ENCODE peak calls at places on chromosomes 2 and 18, in four cellular contexts. S, P, Z and Y are unnamed samples.

GRCh38 chr2:164388511-164388910 is 232.8 kb downstream of the GRB14 start:
- DNase-seq in P (no peak), S (no peak), Z (peak), Y (no peak)

GRCh38 chr2:201795608-201796477 is 10.5 kb upstream of the CDK15 start:
- DNase-seq in Z (peak), S (no peak), P (peak), Y (no peak)

GRCh38 chr2:159185401-159186130 is 100.9 kb downstream of the WDSUB1 start:
- DNase-seq in S (no peak), Z (peak), P (peak), Y (peak)

GRCh38 chr2:96156926-96157648 is 11.8 kb upstream of the DUSP2 start:
- DNase-seq in Z (no peak), P (no peak), S (no peak), Y (no peak)

GRCh38 chr18:12253517-12254136 is 534 bp upstream of the CIDEA start:
- DNase-seq in P (no peak), S (peak), Z (no peak), Y (no peak)

GRCh38 chr2:156541706-156542105 is 105.5 kb downstream of the GPD2 start:
- DNase-seq in Z (no peak), P (no peak), S (no peak), Y (no peak)

GRCh38 chr2:226758886-226759660 is 40.5 kb downstream of the IRS1 start:
- DNase-seq in P (no peak), S (no peak), Z (peak), Y (no peak)

GRCh38 chr2:215594766-215595165 is 158.9 kb upstream of the FN1 start:
- DNase-seq in P (no peak), S (no peak), Z (peak), Y (no peak)

GRCh38 chr2:39913648-39914456 is 134.8 kb upstream of the THUMPD2 start:
- DNase-seq in Z (peak), P (peak), S (no peak), Y (peak)

GRCh38 chr2:48824116-48824515 is 68.6 kb upstream of the LHCGR start:
- DNase-seq in S (no peak), Z (no peak), P (no peak), Y (no peak)

GRCh38 chr2:170039401-170040172 is 138.4 kb upstream of the MYO3B start:
- DNase-seq in S (no peak), P (no peak), Z (no peak), Y (no peak)

GRCh38 chr2:196591004-196591403 is 48.5 kb upstream of the CCDC150 start:
- DNase-seq in S (no peak), P (no peak), Z (no peak), Y (no peak)

GRCh38 chr2:196594158-196594557 is 45.4 kb upstream of the CCDC150 start:
- DNase-seq in P (no peak), Z (no peak), S (no peak), Y (no peak)

GRCh38 chr2:196592331-196592911 is 47.1 kb upstream of the CCDC150 start:
- DNase-seq in Z (peak), P (no peak), S (no peak), Y (no peak)

GRCh38 chr2:196591621-196592022 is 47.9 kb upstream of the CCDC150 start:
- DNase-seq in Z (no peak), S (no peak), P (peak), Y (no peak)

DNA sequence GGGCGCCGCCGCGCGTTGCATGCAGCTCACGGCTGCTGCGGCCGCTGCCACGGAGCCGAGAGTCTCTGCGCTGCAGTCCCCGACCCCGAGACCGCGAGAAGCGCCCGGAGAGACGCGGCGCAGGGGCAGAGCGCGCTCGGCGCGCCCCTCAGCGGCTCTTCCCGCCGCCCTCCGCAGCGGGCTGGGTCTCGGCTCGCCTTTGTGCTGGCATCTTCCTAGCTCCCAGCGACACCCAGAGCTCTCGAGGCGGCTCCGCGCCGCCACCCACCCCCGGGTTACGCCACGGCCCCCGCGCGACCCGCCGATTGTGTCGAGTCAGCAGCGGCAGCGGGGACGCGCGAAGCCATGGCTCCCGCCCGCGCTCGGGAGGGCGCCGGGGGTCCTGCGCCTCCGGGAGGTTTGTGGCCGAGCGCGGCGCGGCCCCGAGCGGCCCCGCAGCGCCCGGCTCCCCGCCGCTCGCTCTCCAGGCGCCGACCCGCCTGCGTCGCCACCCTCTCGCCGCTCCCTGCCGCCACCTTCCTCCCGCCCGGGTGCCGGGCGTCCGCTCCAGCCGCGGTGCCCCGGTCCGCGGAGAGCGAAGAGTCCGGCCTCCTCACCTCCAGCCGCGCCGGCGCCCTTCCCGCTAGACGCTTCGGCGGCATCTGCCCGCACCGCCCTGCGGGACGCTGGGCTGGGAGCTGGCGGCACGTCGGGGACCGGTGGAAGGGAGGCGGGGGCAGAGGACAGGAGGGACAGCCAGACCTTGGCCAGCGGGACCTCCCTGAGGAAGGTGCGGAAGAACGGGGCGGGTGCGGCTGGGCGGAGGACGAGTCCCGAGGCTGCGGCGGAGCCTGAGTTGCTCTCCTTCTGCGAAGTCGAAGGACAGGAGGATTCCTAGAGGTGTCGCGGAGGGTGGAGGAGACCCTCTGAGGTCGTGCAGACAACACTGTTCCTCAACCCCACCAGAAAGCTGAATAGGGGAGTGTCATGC is 46.3 kb upstream of the CCDC150 start:
- DNase-seq in P (peak), Z (peak), S (peak), Y (no peak)
- H3K4me3 ChIP-seq in P (peak), Z (peak), S (peak), Y (peak)

GRCh38 chr2:88692187-88692586 is 714 bp downstream of the RPIA start:
- DNase-seq in S (peak), P (peak), Z (peak), Y (no peak)

GRCh38 chr2:88691339-88692183 is at the start of gene RPIA:
- DNase-seq in P (peak), S (peak), Z (peak), Y (peak)

GRCh38 chr2:88687384-88687783 is 4.1 kb upstream of the RPIA start:
- DNase-seq in S (no peak), P (no peak), Z (no peak), Y (no peak)

GRCh38 chr2:88694015-88694414 is 2.5 kb downstream of the RPIA start:
- DNase-seq in P (no peak), Z (no peak), S (no peak), Y (no peak)

DNA sequence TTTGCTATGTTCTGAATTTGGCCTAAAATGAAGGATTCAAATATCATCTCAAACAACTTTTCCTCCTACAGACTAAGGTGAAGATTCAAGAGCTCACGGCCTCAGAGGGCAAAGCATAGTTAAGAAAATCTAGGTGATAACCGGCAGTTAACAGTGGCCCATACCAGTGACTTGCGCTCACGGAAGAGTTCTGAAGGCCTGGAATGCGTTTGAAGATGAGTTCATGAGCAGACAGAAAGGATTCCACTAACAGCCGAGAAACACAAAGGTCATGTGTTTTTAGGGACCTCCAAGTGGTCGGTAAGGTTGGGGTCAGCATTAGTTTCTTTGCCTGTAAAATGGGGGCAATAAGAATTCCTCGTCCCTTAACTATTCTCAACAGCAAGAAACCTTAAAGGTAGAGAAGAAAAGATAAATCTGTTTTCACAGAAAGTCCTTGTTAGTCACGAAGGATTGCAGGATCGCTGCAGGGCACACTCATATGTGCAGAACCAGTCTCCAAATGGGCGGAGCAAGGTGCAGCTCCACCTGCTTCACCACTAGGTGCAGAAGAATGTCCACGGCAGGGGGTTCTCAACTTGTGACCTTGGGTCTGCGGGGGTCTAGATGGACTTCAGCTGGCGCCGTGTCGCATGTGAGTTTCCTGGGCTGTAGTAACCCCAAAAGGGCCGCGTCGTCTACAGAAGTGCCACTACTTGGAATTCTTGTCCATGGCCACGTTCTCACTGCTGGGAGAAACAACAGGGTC is 708 bp upstream of the RPIA start:
- DNase-seq in P (peak), S (no peak), Z (no peak), Y (peak)
- TF ChIP-seq CTCF in P (peak), S (peak), Z (peak), Y (peak)

GRCh38 chr2:167147254-167147941 is 259.1 kb downstream of the XIRP2 start:
- DNase-seq in P (no peak), S (no peak), Z (no peak), Y (no peak)
- H3K4me3 ChIP-seq in P (no peak), S (no peak), Z (no peak), Y (no peak)

GRCh38 chr2:199596549-199596948 is 138.8 kb upstream of the SATB2 start:
- DNase-seq in P (no peak), S (no peak), Z (no peak), Y (no peak)
- TF ChIP-seq CTCF in P (peak), S (no peak), Z (peak), Y (peak)

GRCh38 chr2:216622526-216622925 is 10.7 kb upstream of the IGFBP2 start:
- DNase-seq in Z (no peak), S (peak), P (no peak), Y (no peak)
- H3K4me3 ChIP-seq in Z (no peak), S (no peak), P (no peak), Y (no peak)

GRCh38 chr2:86621290-86621943 is 2.2 kb downstream of the RNF103 start:
- DNase-seq in Z (peak), P (no peak), S (no peak), Y (no peak)
- TF ChIP-seq CTCF in Z (peak), P (no peak), S (no peak), Y (peak)

GRCh38 chr2:77520981-77521380 is 1.2 kb downstream of the LRRTM4 start:
- DNase-seq in S (no peak), P (peak), Z (no peak), Y (no peak)
- H3K4me3 ChIP-seq in S (no peak), P (peak), Z (no peak), Y (no peak)

GRCh38 chr2:193900292-193900691 is 1705.6 kb upstream of the TMEFF2 start:
- DNase-seq in P (no peak), S (no peak), Z (no peak), Y (no peak)

GRCh38 chr2:193891021-193891420 is 1696.3 kb upstream of the TMEFF2 start:
- DNase-seq in P (no peak), Z (no peak), S (no peak), Y (no peak)

GRCh38 chr2:193894090-193894489 is 1699.4 kb upstream of the TMEFF2 start:
- DNase-seq in P (no peak), S (no peak), Z (no peak), Y (no peak)

DNA sequence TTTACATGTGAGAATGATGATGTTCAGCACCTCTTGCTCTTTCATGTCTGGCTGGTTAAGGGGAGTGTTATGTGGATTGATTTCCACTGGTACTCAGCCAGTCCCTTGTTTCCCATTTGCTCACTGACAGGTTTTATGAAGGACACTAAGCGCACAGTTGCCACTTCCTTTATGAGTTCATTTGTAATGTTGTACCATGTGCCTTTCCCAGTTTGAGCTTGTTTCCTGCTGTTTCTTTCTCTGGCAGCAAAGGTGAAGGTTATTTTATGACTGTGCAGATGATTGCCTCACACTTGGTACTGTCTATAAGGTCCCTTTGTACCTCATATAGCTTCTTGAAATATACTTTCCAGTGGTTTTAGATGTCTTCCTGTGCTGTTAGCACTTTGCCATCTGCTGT is 1700.5 kb upstream of the TMEFF2 start:
- DNase-seq in Z (no peak), P (no peak), S (no peak), Y (no peak)
- TF ChIP-seq CTCF in Z (no peak), P (no peak), S (no peak), Y (no peak)

DNA sequence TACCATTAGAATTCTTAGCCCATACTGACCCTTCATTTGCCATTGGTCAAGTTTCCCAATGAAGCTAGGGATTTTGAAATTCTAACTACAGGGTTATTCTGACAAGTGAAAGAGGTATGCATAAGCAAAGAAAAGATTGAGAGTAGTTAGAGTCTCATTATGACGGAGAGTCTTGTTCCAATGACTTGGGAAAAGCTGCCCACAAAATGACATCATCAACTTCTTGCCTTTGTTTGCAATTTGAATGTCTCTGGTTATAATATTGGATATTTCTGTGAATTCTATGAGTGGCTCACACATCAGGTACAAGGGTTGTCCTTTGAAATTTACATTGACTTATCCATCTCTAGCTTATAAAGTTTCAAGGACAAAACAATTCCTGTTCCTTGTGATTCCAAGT is 772.2 kb downstream of the TRIB2 start:
- DNase-seq in S (no peak), Z (no peak), P (no peak), Y (no peak)
- H3K4me3 ChIP-seq in S (no peak), Z (no peak), P (no peak), Y (no peak)